ENCODE peak calls at places on chromosomes 16 and 17, in five cellular contexts. E, X, S, Q and D are unnamed samples.

GRCh38 chr16:4676826-4677225 is 16.5 kb upstream of the NUDT16L1 start:
- ATAC-seq in S (no peak), Q (no peak), E (no peak), X (no peak), D (no peak)

GRCh38 chr17:39325528-39326240 is 75.7 kb downstream of the FBXL20 start:
- ATAC-seq in S (no peak), X (peak), Q (peak), E (no peak), D (no peak)

GRCh38 chr17:83193336-83194188 is 114.2 kb downstream of the METRNL start:
- ATAC-seq in S (no peak), E (no peak), X (no peak), Q (no peak), D (no peak)

GRCh38 chr16:6643083-6643686 is 689.5 kb upstream of the RBFOX1 start:
- ATAC-seq in E (no peak), S (peak), X (no peak), Q (no peak), D (no peak)

GRCh38 chr16:56636616-56637413 is 1.7 kb upstream of the MT1A start:
- ATAC-seq in X (no peak), Q (no peak), S (no peak), E (no peak), D (no peak)

GRCh38 chr16:8853611-8854010 is 15.2 kb downstream of the CARHSP1 start:
- ATAC-seq in E (no peak), X (no peak), S (no peak), Q (no peak), D (no peak)

GRCh38 chr16:30767767-30768465 is 5.8 kb downstream of the RNF40 start:
- ATAC-seq in Q (no peak), S (peak), X (no peak), E (no peak), D (no peak)

GRCh38 chr17:7790150-7790549 is 43.9 kb upstream of the KDM6B start:
- ATAC-seq in X (no peak), S (no peak), E (no peak), Q (no peak), D (no peak)

GRCh38 chr16:73071131-73071940 is 23.4 kb upstream of the ZFHX3 start:
- ATAC-seq in E (no peak), Q (no peak), S (no peak), X (peak), D (no peak)

GRCh38 chr17:9125722-9126121 is 104.4 kb downstream of the NTN1 start:
- ATAC-seq in Q (no peak), X (no peak), S (no peak), E (no peak), D (no peak)

GRCh38 chr17:9123594-9124553 is 102.6 kb downstream of the NTN1 start:
- ATAC-seq in S (no peak), X (no peak), E (no peak), Q (no peak), D (no peak)

GRCh38 chr17:9127340-9127739 is 106.0 kb downstream of the NTN1 start:
- ATAC-seq in E (no peak), Q (no peak), X (no peak), S (no peak), D (no peak)

GRCh38 chr17:9121186-9121820 is 100.0 kb downstream of the NTN1 start:
- ATAC-seq in X (no peak), S (no peak), Q (no peak), E (no peak), D (no peak)

GRCh38 chr17:9124554-9124935 is 103.2 kb downstream of the NTN1 start:
- ATAC-seq in E (no peak), S (no peak), X (no peak), Q (no peak), D (no peak)
- TF ChIP-seq POLR2AphosphoS5 in E (no peak), S (no peak), X (no peak), Q (no peak), D (no peak)

GRCh38 chr16:54007504-54007903 is 279.1 kb downstream of the IRX3 start:
- ATAC-seq in Q (no peak), S (no peak), E (no peak), X (no peak), D (no peak)
- TF ChIP-seq EP300 in Q (no peak), S (no peak), E (no peak), X (no peak), D (no peak)

DNA sequence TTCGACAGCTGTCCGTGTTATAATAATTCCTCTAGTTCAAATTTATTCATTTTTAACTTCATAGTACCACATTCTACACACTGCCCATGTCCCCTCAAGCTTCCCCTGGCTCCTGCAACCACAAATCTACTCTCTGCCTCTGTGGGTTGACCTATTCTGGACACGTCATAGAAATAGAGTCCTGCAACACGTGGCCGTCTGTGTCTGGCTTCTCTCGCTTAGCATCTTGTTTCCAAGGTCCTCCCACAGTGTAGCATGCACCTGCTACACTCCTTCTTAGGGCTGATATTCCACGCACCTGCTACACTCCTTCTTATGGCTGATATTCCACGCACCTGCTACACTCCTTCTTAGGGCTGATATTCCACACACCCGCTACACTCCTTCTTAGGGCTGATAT is 16.5 kb downstream of the SCGB1C2 start:
- ATAC-seq in E (no peak), S (no peak), Q (no peak), X (no peak), D (no peak)
- H3K4me3 ChIP-seq in E (no peak), S (no peak), Q (no peak), X (no peak), D (no peak)

GRCh38 chr17:60173304-60173807 is 23.6 kb downstream of the CA4 start:
- ATAC-seq in X (no peak), E (no peak), Q (no peak), S (peak), D (no peak)

GRCh38 chr17:60169921-60170817 is 20.4 kb downstream of the CA4 start:
- ATAC-seq in X (no peak), E (peak), S (no peak), Q (peak), D (no peak)

GRCh38 chr17:60168654-60169053 is 18.9 kb downstream of the CA4 start:
- ATAC-seq in Q (no peak), X (no peak), E (no peak), S (no peak), D (no peak)

GRCh38 chr17:60171753-60172079 is 21.9 kb downstream of the CA4 start:
- ATAC-seq in E (no peak), S (no peak), Q (no peak), X (peak), D (no peak)

DNA sequence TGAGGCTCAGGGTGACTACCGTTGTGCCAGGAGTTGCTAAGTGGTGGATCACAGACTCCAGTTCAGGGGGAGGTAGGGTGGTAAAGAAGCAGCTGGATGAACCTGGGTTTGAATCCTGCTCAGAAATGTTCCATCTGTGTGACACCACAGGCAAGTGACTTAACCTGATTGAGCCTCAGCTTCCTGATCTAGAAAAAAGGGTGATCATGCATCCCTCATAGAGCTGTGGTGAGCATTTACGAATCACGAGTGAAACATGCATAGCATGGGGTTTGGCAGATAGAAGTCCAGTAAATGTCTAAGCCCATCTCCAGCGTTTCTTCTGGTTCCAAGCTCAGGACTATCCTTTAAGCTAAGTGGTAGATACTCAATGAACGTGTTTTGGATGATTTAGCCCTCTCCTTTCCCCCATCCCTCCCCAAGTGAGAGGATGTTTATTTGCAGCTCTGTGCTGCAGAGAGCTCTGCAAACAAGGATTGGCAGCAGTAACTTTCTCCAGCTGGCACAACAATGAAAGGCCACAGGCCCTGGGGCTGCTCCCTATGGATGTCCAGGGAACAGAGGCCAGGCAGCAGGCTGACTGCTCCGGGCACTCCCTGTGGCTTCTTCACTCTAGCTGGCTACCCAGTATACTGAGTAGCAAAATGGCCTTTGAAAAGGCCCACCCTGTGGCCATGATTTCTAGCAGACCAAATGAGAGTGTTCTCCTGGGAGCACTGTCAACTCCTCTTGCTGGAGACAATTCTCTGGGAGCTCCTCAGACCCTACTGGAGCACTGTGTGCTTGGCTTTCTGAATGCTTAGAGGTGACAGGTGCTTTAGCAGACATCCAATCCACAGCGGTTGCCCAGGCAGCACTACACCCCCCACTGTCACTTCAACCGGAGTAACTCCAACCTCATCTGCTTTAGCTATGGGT is 21.3 kb downstream of the CA4 start:
- ATAC-seq in X (peak), S (no peak), E (peak), Q (peak), D (no peak)
- TF ChIP-seq POLR2AphosphoS5 in X (no peak), S (no peak), E (no peak), Q (no peak), D (no peak)

GRCh38 chr17:19659366-19660177 is 11.0 kb downstream of the ALDH3A2 start:
- ATAC-seq in S (no peak), X (peak), Q (no peak), E (no peak), D (no peak)
- TF ChIP-seq EP300 in S (no peak), X (peak), Q (no peak), E (no peak), D (no peak)